ENCODE peak calls at places on chromosome 6, in five cellular contexts. K is stomach, U is HL-60, T is sigmoid colon, S is psoas muscle. M is an unnamed sample.

GRCh38 chr6:162178666-162179065 is 548.9 kb downstream of the PRKN start:
- DNase-seq in K (no peak), S (no peak), U (no peak), T (no peak), M (no peak)

GRCh38 chr6:159679091-159680077 is 13.7 kb downstream of the SOD2 start:
- DNase-seq in T (no peak), K (no peak), U (no peak), S (no peak), M (no peak)

GRCh38 chr6:27547157-27548075 is 74.5 kb upstream of the ZNF184 start:
- DNase-seq in U (peak; percentile 42), K (no peak), S (no peak), T (no peak), M (no peak)

GRCh38 chr6:134240664-134241431 is 77.1 kb downstream of the SGK1 start:
- DNase-seq in T (peak; percentile 80), S (peak; percentile 46), K (peak; percentile 52), U (peak; percentile 95), M (peak; percentile 13)

GRCh38 chr6:94065707-94066337 is 646.5 kb upstream of the EPHA7 start:
- DNase-seq in U (no peak), K (no peak), T (no peak), S (no peak), M (no peak)

GRCh38 chr6:25138024-25138696 is 141.0 kb upstream of the CARMIL1 start:
- DNase-seq in T (peak; percentile 84), U (peak; percentile 67), S (peak; percentile 32), K (peak; percentile 51), M (peak; percentile 35)

GRCh38 chr6:63441266-63441956 is 121.6 kb upstream of the LGSN start:
- DNase-seq in K (no peak), T (no peak), U (no peak), S (no peak), M (no peak)

GRCh38 chr6:106490030-106490429 is 129.5 kb downstream of the CRYBG1 start:
- DNase-seq in T (no peak), S (no peak), K (no peak), U (peak; percentile 65), M (no peak)

GRCh38 chr6:42556462-42556861 is 7.4 kb upstream of the UBR2 start:
- DNase-seq in T (no peak), S (no peak), K (no peak), U (no peak), M (no peak)

GRCh38 chr6:47413752-47414516 is 63.7 kb upstream of the CD2AP start:
- DNase-seq in S (no peak), K (peak; percentile 35), U (peak; percentile 52), T (no peak), M (peak; percentile 46)

GRCh38 chr6:12049165-12049564 is 37.1 kb downstream of the HIVEP1 start:
- DNase-seq in S (no peak), T (no peak), K (no peak), U (no peak), M (no peak)

GRCh38 chr6:684831-685636 is 7.9 kb downstream of the EXOC2 start:
- DNase-seq in U (no peak), T (no peak), K (no peak), S (no peak), M (no peak)

GRCh38 chr6:47631248-47632196 is 66.9 kb upstream of the ADGRF4 start:
- DNase-seq in U (peak; percentile 9), S (no peak), T (no peak), K (no peak), M (peak; percentile 44)

GRCh38 chr6:165010556-165011535 is 298.6 kb downstream of the C6orf118 start:
- DNase-seq in U (no peak), T (no peak), S (no peak), K (no peak), M (peak; percentile 23)

GRCh38 chr6:157944983-157945931 is 36.4 kb upstream of the SYNJ2 start:
- DNase-seq in S (no peak), K (no peak), T (no peak), U (no peak), M (no peak)

GRCh38 chr6:114170372-114170771 is 172.5 kb downstream of the HS3ST5 start:
- DNase-seq in U (no peak), T (no peak), S (no peak), K (no peak), M (no peak)

GRCh38 chr6:129590408-129591022 is 119.5 kb downstream of the ARHGAP18 start:
- DNase-seq in S (no peak), U (no peak), T (no peak), K (no peak), M (peak; percentile 12)

GRCh38 chr6:25883991-25884390 is 9.9 kb upstream of the SLC17A3 start:
- DNase-seq in U (no peak), K (no peak), T (no peak), S (peak; percentile 17), M (peak; percentile 63)

GRCh38 chr6:5493806-5494205 is 232.5 kb downstream of the FARS2 start:
- DNase-seq in T (no peak), S (no peak), K (no peak), U (no peak), M (no peak)

GRCh38 chr6:131597448-131597847 is 24.4 kb downstream of the ARG1 start:
- DNase-seq in S (no peak), K (no peak), T (no peak), U (no peak), M (peak; percentile 2)
- TF ChIP-seq CTCF in S (no peak), K (peak; percentile 8), T (no peak), U (no peak), M (peak; percentile 13)

DNA sequence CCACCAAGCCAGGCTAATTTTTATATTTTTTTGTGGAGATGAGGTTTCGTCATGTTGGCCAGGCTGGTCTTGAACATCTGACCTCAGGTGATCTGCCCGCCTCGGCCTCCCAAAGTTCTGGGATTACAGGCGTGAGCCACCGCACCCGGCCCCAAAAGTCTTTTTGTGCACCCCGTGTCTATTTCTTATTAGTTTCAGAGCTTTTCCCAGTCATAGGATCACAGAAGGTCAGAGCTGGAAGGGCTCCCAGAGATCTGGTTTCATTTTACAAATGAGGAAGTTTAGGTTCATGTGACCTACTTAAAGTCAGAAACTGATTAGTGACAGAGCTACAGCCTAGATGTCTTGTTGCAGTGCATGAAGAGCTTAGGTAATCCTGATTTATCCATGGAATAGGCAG is 1.6 kb upstream of the OGFRL1 start:
- DNase-seq in U (peak; percentile 36), S (no peak), T (peak; percentile 71), K (no peak), M (no peak)
- H3K27ac ChIP-seq in U (peak overlapping the region; percentile 73), S (peak overlapping the region; percentile 79), T (peak overlapping the region; percentile 89), K (peak overlapping the region; percentile 91), M (peak overlapping the region; percentile 67)

GRCh38 chr6:144321839-144322591 is 36.9 kb downstream of the UTRN start:
- DNase-seq in U (no peak), K (no peak), S (no peak), T (no peak), M (no peak)
- TF ChIP-seq CTCF in U (no peak), K (no peak), S (no peak), T (no peak), M (no peak)

DNA sequence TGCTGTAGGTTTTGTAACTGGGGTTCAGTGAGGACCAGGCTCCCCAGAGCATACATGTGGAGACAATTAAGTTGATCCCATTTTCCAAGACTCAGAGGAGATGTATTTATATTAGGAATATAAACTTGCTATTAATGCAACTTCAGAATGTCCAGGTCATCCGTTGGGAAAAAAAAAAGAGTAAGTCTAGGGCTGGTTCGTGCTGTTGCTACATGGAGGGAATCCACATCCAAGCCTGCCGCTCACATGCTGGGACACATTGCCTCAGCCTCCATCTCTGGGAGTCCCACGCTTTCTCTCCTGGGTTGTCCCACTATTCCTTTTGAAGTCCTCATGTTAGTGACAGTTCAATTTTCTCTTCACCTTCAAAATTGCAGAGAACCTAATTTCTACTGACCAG is 199.6 kb upstream of the THBS2 start:
- DNase-seq in S (no peak), K (no peak), U (no peak), T (no peak), M (no peak)
- H3K27ac ChIP-seq in S (no peak overlapping the region), K (peak overlapping the region; percentile 86), U (no peak overlapping the region), T (peak overlapping the region; percentile 83), M (no peak overlapping the region)

GRCh38 chr6:127100510-127101140 is 17.8 kb upstream of the RSPO3 start:
- DNase-seq in T (no peak), S (no peak), K (no peak), U (no peak), M (no peak)
- TF ChIP-seq CTCF in T (no peak), S (no peak), K (no peak), U (no peak), M (no peak)

GRCh38 chr6:87706187-87706966 is 4.3 kb upstream of the AKIRIN2 start:
- DNase-seq in S (no peak), K (no peak), U (no peak), T (no peak), M (peak; percentile 22)

GRCh38 chr6:87701676-87702588 is at the start of gene AKIRIN2:
- DNase-seq in S (peak; percentile 95), K (peak; percentile 97), U (peak; percentile 99), T (peak; percentile 99), M (peak; percentile 94)

GRCh38 chr6:87702589-87702945 is 534 bp upstream of the AKIRIN2 start:
- DNase-seq in U (no peak), K (no peak), T (no peak), S (no peak), M (peak; percentile 51)

GRCh38 chr6:87700729-87701675 is 1.0 kb downstream of the AKIRIN2 start:
- DNase-seq in U (peak; percentile 27), S (peak; percentile 41), K (no peak), T (no peak), M (peak; percentile 63)

GRCh38 chr6:87705070-87705691 is 3.1 kb upstream of the AKIRIN2 start:
- DNase-seq in U (no peak), T (no peak), S (no peak), K (no peak), M (no peak)
- H3K27ac ChIP-seq in U (no peak overlapping the region), T (no peak overlapping the region), S (peak overlapping the region; percentile 56), K (no peak overlapping the region), M (no peak overlapping the region)

DNA sequence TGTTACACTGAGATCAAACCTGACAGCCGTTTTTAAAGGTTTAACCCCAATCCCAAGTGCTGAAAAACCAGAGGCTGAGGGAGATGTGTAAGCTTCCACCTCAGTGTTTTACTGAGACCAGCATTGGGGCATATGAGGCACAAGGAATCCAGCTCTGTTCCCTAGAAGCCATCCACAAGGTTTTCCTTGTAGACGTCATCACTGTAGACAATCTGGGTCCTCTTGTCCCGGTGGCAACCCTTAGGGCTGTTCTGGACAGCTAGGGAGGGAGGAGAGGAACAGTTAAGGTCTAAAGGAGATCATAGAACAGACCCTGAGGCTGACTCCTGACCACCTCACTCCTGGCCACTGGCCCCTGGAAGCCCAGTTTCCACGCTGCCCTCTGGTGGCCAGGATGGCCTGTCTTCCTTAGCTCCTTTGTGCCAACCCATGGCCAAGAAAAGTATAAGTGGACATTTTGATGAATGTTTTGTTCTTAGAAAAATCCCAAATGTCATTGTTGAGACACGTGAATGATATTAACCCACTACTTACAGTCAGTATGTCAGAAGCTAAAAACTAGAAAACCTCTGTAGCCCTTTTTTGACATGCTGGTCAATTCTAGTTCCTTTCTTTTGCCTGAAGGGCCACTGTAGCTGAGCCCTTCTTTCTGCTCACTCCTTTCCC is 6.4 kb downstream of the CFB start:
- DNase-seq in S (peak; percentile 66), K (peak; percentile 75), T (peak; percentile 76), U (peak; percentile 31), M (peak; percentile 53)
- TF ChIP-seq CTCF in S (peak; percentile 72), K (peak; percentile 65), T (peak; percentile 63), U (peak; percentile 73), M (peak; percentile 79)

M was measured in RWPE1.